ENCODE peak calls at places on chromosomes 11 and 22, in ten cellular contexts. N is amniotic stem cell; P is lower lobe of right lung; M is CD8-positive, alpha-beta T cell; X is epithelial cell of prostate; L is stimulated activated CD4-positive, alpha-beta T cell treated with anti-CD3 and anti-CD28 coated beads, TNF-alpha, amount 100 ng/mL, for 4 hours; Y is stimulated activated CD8-positive, alpha-beta memory T cell treated with anti-CD3 and anti-CD28 coated beads, Interleukin-4, amount 100 ng/mL, for 24 hours; Q is ecto neural progenitor cell; Z is globus pallidus; W is RCC 7860. U is an unnamed sample.
A peak's percentile ranks its signal among the peaks of the same experiment; 100 is the strongest.

GRCh38 chr11:12285811-12286222 is 91.6 kb upstream of the PARVA start:
- DNase-seq in N (no peak), P (no peak), M (no peak), X (no peak), L (no peak), Y (no peak), Q (no peak), Z (no peak), W (no peak), U (no peak)

GRCh38 chr22:38205261-38206128 is 3.7 kb downstream of the MAFF start:
- DNase-seq in N (no peak), P (peak; percentile 62), M (no peak), X (no peak), L (no peak), Y (no peak), Q (no peak), Z (peak; percentile 55), W (no peak), U (no peak)

GRCh38 chr22:42528591-42529307 is 9.2 kb upstream of the RRP7A start:
- DNase-seq in N (no peak), P (no peak), M (no peak), X (no peak), L (no peak), Y (no peak), Q (no peak), Z (no peak), W (no peak), U (no peak)

GRCh38 chr11:64724863-64725535 is 2.0 kb upstream of the NRXN2 start:
- DNase-seq in N (no peak), P (no peak), M (no peak), X (no peak), L (no peak), Y (no peak), Q (peak; percentile 49), Z (no peak), W (no peak), U (no peak)

GRCh38 chr22:22507743-22508273 is 734 bp downstream of the ZNF280B start:
- DNase-seq in N (no peak), P (no peak), M (no peak), X (no peak), L (no peak), Y (no peak), Q (no peak), Z (no peak), W (no peak), U (peak; percentile 11)

GRCh38 chr11:76880314-76880713 is 19.6 kb downstream of the ACER3 start:
- DNase-seq in N (no peak), P (no peak), M (no peak), X (no peak), L (no peak), Y (no peak), Q (no peak), Z (peak; percentile 89), W (no peak), U (no peak)

GRCh38 chr11:72738199-72739141 is 13.7 kb downstream of the ARAP1 start:
- DNase-seq in N (no peak), P (peak; percentile 88), M (no peak), X (no peak), L (no peak), Y (no peak), Q (no peak), Z (no peak), W (no peak), U (no peak)

GRCh38 chr22:31173386-31174145 is 13.6 kb downstream of the RNF185 start:
- DNase-seq in N (peak; percentile 77), P (no peak), M (no peak), X (peak; percentile 69), L (no peak), Y (no peak), Q (no peak), Z (no peak), W (peak; percentile 56), U (no peak)

GRCh38 chr11:120931057-120931779 is 92.7 kb upstream of the TBCEL start:
- DNase-seq in N (no peak), P (no peak), M (no peak), X (no peak), L (no peak), Y (no peak), Q (no peak), Z (no peak), W (no peak), U (no peak)

GRCh38 chr22:48492371-48493320 is 1335.0 kb downstream of the BRD1 start:
- DNase-seq in N (peak; percentile 27), P (peak; percentile 69), M (no peak), X (no peak), L (no peak), Y (peak; percentile 5), Q (peak; percentile 74), Z (peak; percentile 75), W (peak; percentile 42), U (peak; percentile 95)

GRCh38 chr11:2799881-2800654 is 85.5 kb downstream of the CDKN1C start:
- DNase-seq in N (no peak), P (peak; percentile 36), M (peak; percentile 2), X (no peak), L (no peak), Y (no peak), Q (peak; percentile 55), Z (no peak), W (no peak), U (no peak)

GRCh38 chr11:96254087-96254486 is 88.9 kb downstream of the MAML2 start:
- DNase-seq in N (no peak), P (no peak), M (no peak), X (no peak), L (no peak), Y (no peak), Q (no peak), Z (peak; percentile 52), W (no peak), U (no peak)

GRCh38 chr11:131305005-131305404 is 65.4 kb upstream of the NTM start:
- DNase-seq in N (no peak), P (no peak), M (no peak), X (no peak), L (no peak), Y (no peak), Q (no peak), Z (no peak), W (no peak), U (no peak)

GRCh38 chr11:2521081-2521480 is 76.3 kb downstream of the KCNQ1 start:
- DNase-seq in N (no peak), P (peak; percentile 26), M (peak; percentile 2), X (no peak), L (no peak), Y (no peak), Q (peak; percentile 35), Z (no peak), W (no peak), U (no peak)

GRCh38 chr11:96213500-96213899 is 129.5 kb downstream of the MAML2 start:
- DNase-seq in N (peak; percentile 28), P (no peak), M (no peak), X (no peak), L (no peak), Y (no peak), Q (no peak), Z (no peak), W (peak; percentile 76), U (no peak)

GRCh38 chr11:76096552-76096951 is 109.8 kb downstream of the WNT11 start:
- DNase-seq in N (no peak), P (no peak), M (no peak), X (no peak), L (no peak), Y (no peak), Q (no peak), Z (no peak), W (no peak), U (no peak)

GRCh38 chr22:23891726-23892125 is 2.5 kb upstream of the MIF start:
- DNase-seq in N (no peak), P (no peak), M (no peak), X (no peak), L (no peak), Y (no peak), Q (no peak), Z (no peak), W (no peak), U (no peak)

GRCh38 chr22:25942126-25942988 is 200.4 kb downstream of the MYO18B start:
- DNase-seq in N (no peak), P (no peak), M (no peak), X (no peak), L (no peak), Y (no peak), Q (no peak), Z (peak; percentile 8), W (no peak), U (peak; percentile 94)

GRCh38 chr11:842370-843002 is at the start of the genes POLR2L and TSPAN4:
- DNase-seq in N (peak; percentile 86), P (peak; percentile 95), M (peak; percentile 88), X (peak; percentile 59), L (peak; percentile 72), Y (peak; percentile 84), Q (peak; percentile 96), Z (peak; percentile 84), W (peak; percentile 73), U (peak; percentile 80)

GRCh38 chr11:57800444-57801184 is 39.0 kb downstream of the CTNND1 start:
- DNase-seq in N (peak; percentile 33), P (no peak), M (peak; percentile 17), X (peak; percentile 98), L (no peak), Y (no peak), Q (no peak), Z (peak; percentile 81), W (peak; percentile 61), U (peak; percentile 81)

GRCh38 chr11:63670738-63671321 is 346 bp downstream of the ATL3 start:
- DNase-seq in N (no peak), P (peak; percentile 75), M (peak; percentile 28), X (no peak), L (peak; percentile 18), Y (peak; percentile 11), Q (peak; percentile 63), Z (peak; percentile 80), W (peak; percentile 35), U (peak; percentile 78)

GRCh38 chr11:12319734-12320387 is 57.5 kb upstream of the PARVA start:
- DNase-seq in N (no peak), P (no peak), M (no peak), X (no peak), L (no peak), Y (no peak), Q (no peak), Z (no peak), W (no peak), U (no peak)

GRCh38 chr11:66258473-66258893 is 10.0 kb upstream of the RAB1B start:
- DNase-seq in N (no peak), P (no peak), M (no peak), X (no peak), L (no peak), Y (no peak), Q (no peak), Z (no peak), W (no peak), U (no peak)

GRCh38 chr11:29063630-29064361 is 953.0 kb downstream of the KCNA4 start:
- DNase-seq in N (no peak), P (no peak), M (no peak), X (no peak), L (no peak), Y (no peak), Q (no peak), Z (no peak), W (no peak), U (no peak)

GRCh38 chr11:3894128-3894731 is 38.8 kb downstream of the STIM1 start:
- DNase-seq in N (no peak), P (peak; percentile 55), M (peak; percentile 12), X (no peak), L (no peak), Y (peak; percentile 15), Q (no peak), Z (no peak), W (no peak), U (no peak)

GRCh38 chr22:39317084-39317755 is 2.2 kb downstream of the RPL3 start:
- DNase-seq in N (no peak), P (peak; percentile 28), M (no peak), X (no peak), L (no peak), Y (no peak), Q (no peak), Z (no peak), W (peak; percentile 25), U (no peak)

GRCh38 chr11:61778357-61778886 is 14.0 kb downstream of the TMEM258 start:
- DNase-seq in N (no peak), P (no peak), M (no peak), X (no peak), L (no peak), Y (no peak), Q (no peak), Z (no peak), W (no peak), U (no peak)

GRCh38 chr11:67367014-67367835 is 6.2 kb downstream of the CLCF1 start:
- DNase-seq in N (no peak), P (no peak), M (no peak), X (no peak), L (no peak), Y (no peak), Q (no peak), Z (no peak), W (no peak), U (no peak)